ENCODE peak calls at places on chromosomes 4 and X, in eight cellular contexts. L is suprapubic skin; N is right atrium auricular region; C is ovary; T is effector memory CD4-positive, alpha-beta T cell; S is ascending aorta; W is CD8-positive, alpha-beta memory T cell; V is aorta. I is an unnamed sample.

GRCh38 chr4:114598191-114599121 is at the start of gene UGT8:
- DNase-seq in L (no peak), N (no peak), T (no peak), C (no peak), W (no peak), V (no peak), S (peak; percentile 64), I (peak; percentile 61)

GRCh38 chrX:55342533-55343501 is 78.1 kb upstream of the PAGE3 start:
- DNase-seq in C (no peak), V (no peak), T (no peak), N (no peak), S (no peak), W (peak; percentile 1), L (no peak), I (no peak)

GRCh38 chr4:92599044-92599443 is 295.3 kb downstream of the GRID2 start:
- DNase-seq in C (no peak), T (no peak), L (no peak), S (no peak), W (no peak), N (no peak), V (no peak), I (no peak)

GRCh38 chr4:104938624-104939023 is 208.1 kb upstream of the TET2 start:
- DNase-seq in N (no peak), T (no peak), L (no peak), C (no peak), W (no peak), V (no peak), S (no peak), I (no peak)

GRCh38 chr4:158496030-158496741 is 25.5 kb upstream of the RXFP1 start:
- DNase-seq in N (no peak), V (peak; percentile 42), L (no peak), S (no peak), T (no peak), C (no peak), W (no peak), I (no peak)

GRCh38 chrX:121987163-121987562 is 939.8 kb downstream of the GLUD2 start:
- DNase-seq in L (no peak), W (no peak), C (no peak), N (no peak), S (no peak), T (no peak), V (no peak), I (no peak)

GRCh38 chr4:178142724-178143123 is 700.5 kb upstream of the AGA start:
- DNase-seq in S (no peak), W (no peak), N (no peak), C (no peak), L (no peak), T (no peak), V (no peak), I (no peak)

GRCh38 chr4:166172619-166173018 is 299.6 kb downstream of the TLL1 start:
- DNase-seq in L (no peak), V (no peak), S (no peak), C (no peak), N (no peak), W (no peak), T (no peak), I (no peak)

GRCh38 chr4:124523816-124524215 is 188.7 kb downstream of the ANKRD50 start:
- DNase-seq in C (no peak), T (no peak), W (no peak), S (no peak), L (no peak), N (no peak), V (no peak), I (no peak)

GRCh38 chr4:118557298-118557851 is 127.8 kb upstream of the METTL14 start:
- DNase-seq in L (no peak), T (no peak), C (no peak), W (no peak), V (no peak), N (no peak), S (no peak), I (no peak)

GRCh38 chr4:61934201-61934600 is 734.1 kb downstream of the ADGRL3 start:
- DNase-seq in S (no peak), T (no peak), V (no peak), W (no peak), L (no peak), N (no peak), C (no peak), I (no peak)

GRCh38 chr4:94407846-94408245 is 43.9 kb upstream of the PDLIM5 start:
- DNase-seq in W (no peak), N (no peak), L (no peak), S (no peak), C (no peak), V (no peak), T (no peak), I (no peak)

GRCh38 chr4:96162631-96163030 is 322.7 kb downstream of the PDHA2 start:
- DNase-seq in W (no peak), V (no peak), C (no peak), L (no peak), N (no peak), S (no peak), T (no peak), I (no peak)

GRCh38 chr4:9800878-9801277 is 19.4 kb downstream of the DRD5 start:
- DNase-seq in V (no peak), C (no peak), W (no peak), L (no peak), T (no peak), S (no peak), N (no peak), I (no peak)

GRCh38 chr4:156347412-156348075 is 393.9 kb upstream of the CTSO start:
- DNase-seq in T (no peak), L (no peak), N (no peak), S (no peak), C (no peak), V (no peak), W (no peak), I (no peak)

GRCh38 chrX:137569470-137569891 is 3.6 kb downstream of the ZIC3 start:
- DNase-seq in T (no peak), N (no peak), L (no peak), S (no peak), W (no peak), V (no peak), C (no peak), I (no peak)

GRCh38 chr4:78227411-78228057 is 170.4 kb downstream of the FRAS1 start:
- DNase-seq in V (no peak), W (no peak), C (no peak), N (no peak), S (no peak), T (no peak), L (no peak), I (no peak)
- H3K4me3 ChIP-seq in V (no peak overlapping the region), W (no peak overlapping the region), C (no peak overlapping the region), N (no peak overlapping the region), S (no peak overlapping the region), T (no peak overlapping the region), L (no peak overlapping the region), I (no peak overlapping the region)

DNA sequence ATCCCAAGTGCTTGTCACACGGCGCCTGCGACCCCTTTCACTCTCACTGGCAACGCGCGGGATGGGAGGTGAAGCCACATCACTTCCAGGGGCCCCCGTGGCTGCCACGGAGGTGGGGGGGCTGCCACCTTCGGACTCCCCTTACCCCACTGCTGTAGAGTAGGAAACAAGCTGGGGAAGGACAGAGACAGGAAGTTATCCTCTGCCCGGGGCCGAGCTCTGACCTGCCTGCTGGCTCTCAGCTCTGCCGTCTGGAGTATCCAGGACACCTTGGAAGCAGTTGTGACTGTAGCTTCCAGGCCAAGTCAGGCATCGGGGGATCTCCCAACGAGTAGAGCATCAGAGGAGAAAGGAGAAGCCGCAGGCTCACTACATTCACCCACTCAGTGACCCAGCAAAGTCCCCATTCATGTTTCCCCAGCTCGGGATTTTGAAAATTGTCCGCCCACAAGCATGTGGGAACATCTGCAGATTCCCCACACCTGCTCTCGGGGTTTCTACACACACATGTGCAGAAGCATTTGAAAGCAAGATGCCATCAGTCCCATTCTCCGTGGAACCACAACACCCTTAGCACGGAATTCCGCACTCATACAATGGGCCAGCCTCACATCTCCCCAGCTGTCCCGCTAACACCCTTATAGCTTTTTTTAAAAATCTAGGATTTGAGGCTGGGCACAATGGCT is 10.8 kb downstream of the PDZD4 start:
- DNase-seq in V (no peak), N (no peak), S (no peak), W (no peak), C (no peak), L (no peak), T (no peak), I (no peak)
- H3K4me3 ChIP-seq in V (no peak overlapping the region), N (peak overlapping the region; percentile 22), S (peak overlapping the region; percentile 59), W (no peak overlapping the region), C (peak overlapping the region; percentile 28), L (peak overlapping the region; percentile 43), T (peak overlapping the region; percentile 33), I (peak overlapping the region; percentile 27)

GRCh38 chr4:4856071-4857000 is 3.1 kb upstream of the MSX1 start:
- DNase-seq in L (no peak), V (no peak), W (no peak), S (no peak), N (no peak), T (no peak), C (no peak), I (peak; percentile 68)
- H3K4me3 ChIP-seq in L (peak overlapping the region; percentile 36), V (peak overlapping the region; percentile 49), W (no peak overlapping the region), S (peak overlapping the region; percentile 46), N (no peak overlapping the region), T (no peak overlapping the region), C (peak overlapping the region; percentile 8), I (no peak overlapping the region)

GRCh38 chrX:140504371-140505324 is at the start of gene SOX3:
- DNase-seq in T (no peak), N (no peak), C (no peak), S (no peak), L (no peak), V (no peak), W (no peak), I (no peak)

GRCh38 chrX:140507982-140508305 is 3.1 kb upstream of the SOX3 start:
- DNase-seq in S (no peak), L (no peak), V (no peak), W (no peak), C (no peak), N (no peak), T (no peak), I (no peak)

GRCh38 chrX:140507223-140507981 is 2.5 kb upstream of the SOX3 start:
- DNase-seq in C (no peak), N (no peak), L (no peak), W (no peak), T (no peak), S (no peak), V (no peak), I (no peak)

GRCh38 chrX:140503714-140504351 is 1.0 kb downstream of the SOX3 start:
- DNase-seq in C (no peak), T (no peak), W (no peak), N (no peak), S (no peak), L (no peak), V (no peak), I (no peak)

DNA sequence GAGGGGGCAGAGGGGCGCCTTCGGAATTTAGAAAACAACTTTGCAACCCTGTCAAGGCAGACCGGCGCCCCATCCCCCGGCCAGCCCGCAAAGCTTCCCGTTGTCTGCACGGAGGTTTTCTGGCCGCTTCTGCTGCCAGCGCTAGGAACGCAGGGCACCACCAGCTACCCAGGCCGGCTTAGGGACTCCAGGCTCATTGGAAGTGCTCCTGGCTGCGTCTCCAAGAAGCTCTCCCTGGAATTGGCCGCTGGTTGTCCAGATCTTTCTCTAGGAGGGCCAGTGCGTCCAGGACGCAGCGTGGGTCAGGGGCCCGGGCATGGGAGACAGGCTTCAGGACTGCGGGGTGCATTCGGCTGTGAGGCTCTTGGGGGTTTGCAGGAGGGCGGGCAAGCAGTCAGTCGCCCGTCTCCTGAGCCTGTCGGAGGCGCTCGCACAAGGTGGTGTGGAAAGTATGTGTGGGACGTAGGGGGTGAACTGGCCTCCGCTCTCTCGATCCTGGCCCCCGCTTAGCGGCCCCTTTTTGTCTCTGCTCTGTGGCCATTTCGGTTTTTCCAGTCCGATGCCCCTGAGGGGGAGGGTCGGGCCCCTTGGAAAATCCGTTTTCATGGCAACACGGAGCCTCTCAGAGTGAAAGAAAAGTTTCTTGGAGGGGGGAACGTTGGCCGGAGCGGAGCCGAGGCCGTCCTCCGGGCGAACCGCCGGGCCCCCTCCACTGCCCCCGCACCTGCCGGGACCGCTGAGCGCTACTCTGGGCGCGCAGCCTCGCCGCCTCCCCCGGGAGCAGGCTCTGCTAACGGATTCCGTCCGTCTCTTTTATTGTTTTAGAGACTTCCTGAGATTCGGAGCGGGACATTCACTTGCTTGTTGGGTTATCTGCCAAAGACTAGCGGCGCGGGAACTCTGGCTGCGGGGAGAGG is 810 bp upstream of the SOX3 start:
- DNase-seq in N (no peak), C (no peak), S (no peak), V (no peak), L (no peak), W (no peak), T (no peak), I (no peak)
- H3K4me3 ChIP-seq in N (no peak overlapping the region), C (no peak overlapping the region), S (peak overlapping the region; percentile 18), V (no peak overlapping the region), L (no peak overlapping the region), W (no peak overlapping the region), T (no peak overlapping the region), I (no peak overlapping the region)